ENCODE peak calls at places on chromosomes 3 and 15, in four cellular contexts. C is GM12891, X is GM12878, R is K562. N is an unnamed sample.

GRCh38 chr15:69576035-69576526 is 123.5 kb downstream of the RPLP1 start:
- DNase-seq in R (no peak), X (peak), C (no peak), N (peak)

GRCh38 chr3:52845157-52845556 is 10.3 kb upstream of the MUSTN1 start:
- DNase-seq in R (no peak), X (no peak), C (no peak), N (peak)

GRCh38 chr3:85725809-85726208 is 767.0 kb downstream of the CADM2 start:
- DNase-seq in X (no peak), R (no peak), C (no peak), N (no peak)

GRCh38 chr3:52092291-52092660 is 35.9 kb upstream of the DUSP7 start:
- DNase-seq in R (no peak), X (no peak), C (no peak), N (no peak)

GRCh38 chr3:99777708-99778107 is 40.0 kb upstream of the CMSS1 start:
- DNase-seq in X (no peak), R (no peak), C (no peak), N (no peak)

GRCh38 chr3:111943533-111943932 is 35.3 kb upstream of the ABHD10 start:
- DNase-seq in C (no peak), R (no peak), X (no peak), N (no peak)

GRCh38 chr15:26628879-26629529 is 143.9 kb downstream of the GABRB3 start:
- DNase-seq in C (no peak), R (peak), X (no peak), N (no peak)

GRCh38 chr3:67109651-67110204 is 111.6 kb downstream of the KBTBD8 start:
- DNase-seq in X (no peak), C (no peak), R (peak), N (no peak)

GRCh38 chr3:126714296-126714900 is 10.4 kb downstream of the CHCHD6 start:
- DNase-seq in X (no peak), C (no peak), R (no peak), N (no peak)

GRCh38 chr3:193496658-193497057 is 58.0 kb downstream of the ATP13A4 start:
- DNase-seq in X (no peak), R (no peak), C (no peak), N (no peak)

GRCh38 chr3:30426319-30426993 is 179.9 kb upstream of the TGFBR2 start:
- DNase-seq in R (no peak), C (no peak), X (no peak), N (no peak)

GRCh38 chr3:171770689-171771620 is 39.3 kb downstream of the PLD1 start:
- DNase-seq in R (peak), C (no peak), X (peak), N (no peak)

GRCh38 chr3:171775943-171776342 is 34.3 kb downstream of the PLD1 start:
- DNase-seq in R (no peak), X (no peak), C (no peak), N (no peak)

GRCh38 chr3:171776411-171776810 is 33.9 kb downstream of the PLD1 start:
- DNase-seq in C (no peak), X (no peak), R (no peak), N (no peak)

GRCh38 chr3:171774516-171774915 is 35.8 kb downstream of the PLD1 start:
- DNase-seq in X (no peak), C (no peak), R (no peak), N (no peak)

DNA sequence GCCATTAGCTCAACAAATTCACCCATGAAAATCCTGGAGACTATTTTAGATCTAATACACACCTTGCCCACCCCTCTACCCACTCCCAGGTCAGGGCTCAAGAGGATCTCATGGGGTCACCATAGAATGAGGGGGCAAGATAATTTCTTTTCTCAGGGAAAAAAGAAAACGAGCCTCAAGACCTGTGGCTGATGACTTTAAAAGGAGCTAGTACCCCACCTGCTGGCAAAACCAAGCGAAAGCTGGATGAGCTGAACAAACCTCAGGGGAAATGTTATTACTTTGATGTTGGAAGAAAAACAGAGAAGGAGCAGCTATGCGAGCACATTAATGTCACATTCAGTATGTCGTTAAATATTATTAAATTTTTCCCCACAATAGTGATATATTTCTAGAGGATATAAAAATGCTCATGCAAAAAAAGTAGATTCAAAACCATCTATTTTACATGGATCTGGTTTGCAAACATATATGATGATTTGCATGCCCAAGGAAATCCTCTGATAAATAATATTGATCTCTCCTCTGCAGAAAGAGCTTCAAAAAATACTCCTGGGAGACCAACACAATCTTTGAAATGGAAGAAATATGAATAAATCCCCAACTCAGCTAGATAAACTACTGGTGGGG is 37.7 kb downstream of the PLD1 start:
- DNase-seq in X (no peak), R (peak), C (peak), N (peak)
- TF ChIP-seq SPI1 in X (no peak), R (no peak), C (no peak), N (no peak)

DNA sequence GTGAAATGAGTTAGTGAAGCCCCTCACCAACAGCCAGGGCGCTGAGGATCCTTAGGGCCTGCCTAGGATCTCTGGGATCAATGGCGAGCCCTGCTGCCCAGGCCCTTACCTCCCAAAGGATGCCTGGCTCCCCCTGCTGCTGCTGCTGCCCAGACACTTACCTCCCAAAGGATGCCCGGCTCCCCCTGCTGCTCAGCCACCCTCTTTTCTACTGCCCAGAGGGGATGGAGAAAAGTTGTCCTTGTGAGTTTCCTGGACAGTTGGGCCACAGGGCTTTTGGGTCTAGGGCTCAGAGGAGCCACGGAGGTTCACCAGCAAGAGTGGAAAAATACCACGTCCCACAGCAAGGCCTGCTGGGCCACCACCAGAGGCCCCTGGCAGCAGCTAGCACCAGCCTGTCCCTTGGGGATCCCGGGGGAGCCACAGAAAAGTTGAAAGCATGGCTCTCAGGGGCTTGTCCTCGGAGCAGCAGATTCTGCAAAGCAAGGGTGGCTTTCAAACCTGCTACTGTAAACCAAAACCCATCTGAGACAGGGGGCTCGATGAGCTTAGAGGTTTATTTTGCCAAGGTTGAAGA is 59.4 kb downstream of the SLC6A6 start:
- DNase-seq in X (no peak), R (no peak), C (peak), N (no peak)
- TF ChIP-seq SPI1 in X (no peak), R (no peak), C (no peak), N (no peak)

DNA sequence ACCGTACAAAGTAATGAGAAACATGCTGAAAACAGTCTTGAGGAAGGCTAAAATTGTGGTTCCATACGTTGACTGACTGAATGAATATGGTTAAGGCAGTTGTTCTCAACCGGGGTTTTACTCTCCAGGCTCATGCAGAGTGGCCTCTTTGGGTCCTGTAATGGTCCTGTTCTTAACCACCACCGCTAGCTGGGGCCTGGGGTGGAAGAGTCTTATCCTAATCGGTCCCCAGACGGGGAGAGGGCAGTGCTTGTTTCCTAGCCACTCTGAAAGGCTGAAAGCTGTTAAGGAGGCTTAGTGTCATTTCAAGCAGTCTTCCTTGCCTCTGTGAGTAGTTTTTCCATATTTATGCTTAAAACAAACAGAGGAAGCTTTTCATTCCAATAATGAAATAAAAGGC is 32.0 kb downstream of the SELENOT start:
- DNase-seq in C (no peak), R (no peak), X (no peak), N (no peak)
- TF ChIP-seq SPI1 in C (no peak), R (no peak), X (no peak), N (no peak)

DNA sequence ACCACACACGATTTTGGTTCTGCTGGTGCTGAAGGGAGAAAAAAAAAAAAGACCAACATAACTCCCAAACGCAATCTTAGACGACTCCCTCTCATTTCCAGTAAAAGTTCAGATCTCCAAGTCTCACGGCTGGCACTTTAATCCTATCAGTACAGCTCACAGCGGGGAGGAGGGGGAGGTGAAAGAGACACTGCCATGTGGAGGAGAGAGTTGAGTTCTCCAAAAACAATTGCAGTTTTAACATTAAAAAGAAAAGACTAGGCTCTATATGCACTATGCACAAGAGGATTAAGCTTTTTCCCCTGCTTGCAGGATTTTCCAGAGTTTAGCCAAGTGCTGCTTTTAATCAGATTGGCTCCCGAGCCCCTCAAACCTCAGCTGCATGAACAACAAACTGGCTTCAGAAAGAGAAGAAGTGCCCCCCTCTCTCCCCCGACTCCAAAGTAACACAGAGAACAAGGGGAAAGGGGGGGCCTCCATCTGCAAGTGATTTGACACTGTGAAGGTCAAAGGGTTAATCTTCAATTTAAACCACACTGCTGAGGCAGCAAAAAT is 16.7 kb downstream of the BMF start:
- DNase-seq in X (no peak), C (no peak), R (no peak), N (no peak)
- TF ChIP-seq SPI1 in X (no peak), C (no peak), R (no peak), N (no peak)

GRCh38 chr3:170634663-170635096 is 48.8 kb upstream of the SLC7A14 start:
- DNase-seq in X (peak), R (no peak), C (peak), N (no peak)

GRCh38 chr3:170640737-170641171 is 54.9 kb upstream of the SLC7A14 start:
- DNase-seq in R (no peak), X (no peak), C (no peak), N (no peak)

GRCh38 chr3:170639003-170639402 is 53.1 kb upstream of the SLC7A14 start:
- DNase-seq in R (no peak), C (no peak), X (no peak), N (no peak)

GRCh38 chr3:170636609-170637008 is 50.7 kb upstream of the SLC7A14 start:
- DNase-seq in X (no peak), R (no peak), C (no peak), N (no peak)

GRCh38 chr3:170637321-170637720 is 51.4 kb upstream of the SLC7A14 start:
- DNase-seq in R (no peak), C (no peak), X (no peak), N (no peak)
- TF ChIP-seq SPI1 in R (no peak), C (no peak), X (no peak), N (no peak)